ENCODE peak calls at places on chromosomes 12 and 14, in seven cellular contexts. U, Q, Y, L, D, I and S are unnamed samples.

GRCh38 chr12:106645074-106645421 is 62.2 kb downstream of the RFX4 start:
- DNase-seq in Q (peak; percentile 92), Y (peak; percentile 71), U (no peak), D (no peak), L (no peak), I (no peak), S (peak; percentile 81)

GRCh38 chr12:77324763-77325468 is 259.5 kb upstream of the E2F7 start:
- DNase-seq in I (peak; percentile 80), U (peak; percentile 72), L (no peak), Q (peak; percentile 44), D (peak; percentile 72), Y (peak; percentile 79), S (peak; percentile 93)

GRCh38 chr12:34347367-34347766 is 325.1 kb downstream of the ALG10 start:
- DNase-seq in D (no peak), Y (no peak), U (no peak), L (no peak), Q (no peak), I (no peak), S (no peak)

GRCh38 chr14:51419685-51420084 is 179.6 kb downstream of the TMX1 start:
- DNase-seq in D (no peak), Q (no peak), Y (no peak), U (no peak), I (no peak), L (no peak), S (no peak)

GRCh38 chr14:71597955-71598659 is 334.1 kb upstream of the RGS6 start:
- DNase-seq in D (no peak), Q (no peak), I (no peak), Y (no peak), L (no peak), U (no peak), S (no peak)

GRCh38 chr14:68309121-68309520 is 483.7 kb downstream of the ZFP36L1 start:
- DNase-seq in Y (no peak), Q (no peak), I (no peak), U (no peak), D (no peak), L (no peak), S (no peak)

GRCh38 chr14:82641050-82641540 is 1107.4 kb upstream of the SEL1L start:
- DNase-seq in I (no peak), Y (no peak), D (no peak), U (no peak), L (no peak), Q (no peak), S (no peak)

GRCh38 chr14:86311151-86311550 is 781.2 kb downstream of the FLRT2 start:
- DNase-seq in D (no peak), I (no peak), U (no peak), Y (no peak), Q (no peak), L (no peak), S (no peak)

GRCh38 chr12:47802312-47802711 is 17.4 kb downstream of the HDAC7 start:
- DNase-seq in Y (no peak), L (no peak), U (no peak), I (no peak), Q (no peak), D (no peak), S (no peak)

GRCh38 chr12:24425601-24425970 is 476.1 kb upstream of the SOX5 start:
- DNase-seq in Y (no peak), Q (no peak), D (no peak), U (no peak), I (no peak), L (no peak), S (no peak)

GRCh38 chr12:85825751-85826150 is 10.5 kb downstream of the RASSF9 start:
- DNase-seq in L (no peak), I (no peak), U (no peak), D (no peak), Y (no peak), Q (no peak), S (no peak)

GRCh38 chr14:69318241-69318640 is 58.3 kb downstream of the GALNT16 start:
- DNase-seq in U (no peak), Q (no peak), I (no peak), Y (no peak), L (peak; percentile 23), D (no peak), S (no peak)

GRCh38 chr14:92646952-92647461 is 101.4 kb downstream of the LGMN start:
- DNase-seq in Q (peak; percentile 52), Y (no peak), D (peak; percentile 79), L (no peak), I (no peak), U (peak; percentile 31), S (no peak)

DNA sequence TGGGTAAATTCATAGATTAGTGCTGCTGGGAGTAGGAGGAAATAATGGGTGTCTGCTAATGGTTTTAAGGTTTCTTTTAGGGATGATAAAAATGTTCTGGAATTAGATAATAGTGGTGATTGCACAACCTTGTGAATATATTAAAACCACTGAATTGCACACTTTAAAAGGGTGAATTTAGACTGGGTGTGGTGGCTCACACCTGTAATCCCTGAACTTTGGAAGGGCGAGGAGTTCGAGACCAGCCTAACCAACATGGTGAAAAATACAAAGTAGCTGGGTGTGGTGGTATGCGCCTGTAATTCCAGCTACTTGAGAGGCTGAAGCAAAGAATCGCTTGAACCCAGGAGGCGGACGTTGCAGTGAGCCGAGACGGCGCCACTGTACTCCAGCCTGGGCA is 1.3 kb downstream of the RAD52 start:
- DNase-seq in I (no peak), Q (no peak), Y (peak; percentile 18), L (no peak), U (no peak), D (no peak), S (no peak)
- H3K4me3 ChIP-seq in I (no peak overlapping the region), Q (no peak overlapping the region), Y (peak overlapping the region; percentile 90), L (peak overlapping the region; percentile 98), U (no peak overlapping the region), D (no peak overlapping the region), S (peak overlapping the region; percentile 86)

GRCh38 chr12:116916122-116916521 is 5.4 kb downstream of the FBXW8 start:
- DNase-seq in Q (no peak), L (no peak), D (no peak), U (no peak), I (no peak), Y (no peak), S (no peak)
- H3K27ac ChIP-seq in Q (no peak overlapping the region), L (no peak overlapping the region), D (no peak overlapping the region), U (no peak overlapping the region), I (no peak overlapping the region), Y (peak overlapping the region; percentile 27), S (peak overlapping the region; percentile 17)

DNA sequence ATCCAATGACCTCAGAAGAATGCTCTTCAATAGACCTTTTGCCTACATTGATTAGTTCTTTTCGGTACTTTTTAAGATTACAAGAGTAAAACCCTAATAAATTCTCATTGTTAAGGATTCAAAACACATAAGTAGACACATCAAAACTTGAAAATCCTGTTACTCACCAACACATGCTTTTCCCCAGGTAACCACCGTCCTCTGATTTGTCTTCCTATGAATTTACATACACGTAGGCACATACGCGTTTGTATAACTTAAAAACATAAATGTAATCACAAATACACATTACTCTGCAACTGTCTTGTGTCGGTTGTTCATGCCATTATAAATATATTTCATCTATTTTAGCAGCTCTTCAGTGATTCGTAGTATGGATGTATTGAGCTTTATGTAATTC is 910 bp upstream of the WASHC4 start:
- DNase-seq in U (no peak), Q (no peak), L (no peak), D (no peak), Y (no peak), I (no peak), S (no peak)
- H3K4me3 ChIP-seq in U (no peak overlapping the region), Q (peak overlapping the region; percentile 97), L (peak overlapping the region; percentile 81), D (peak overlapping the region; percentile 46), Y (peak overlapping the region; percentile 74), I (peak overlapping the region; percentile 98), S (peak overlapping the region; percentile 85)

GRCh38 chr14:55816225-55816624 is 236.2 kb downstream of the KTN1 start:
- DNase-seq in Q (no peak), Y (no peak), L (no peak), I (no peak), D (no peak), U (no peak), S (no peak)
- H3K27ac ChIP-seq in Q (no peak overlapping the region), Y (no peak overlapping the region), L (no peak overlapping the region), I (no peak overlapping the region), D (no peak overlapping the region), U (no peak overlapping the region), S (no peak overlapping the region)

GRCh38 chr14:105783707-105784106 is 257.3 kb downstream of the TMEM121 start:
- DNase-seq in U (no peak), Q (no peak), I (no peak), Y (no peak), D (no peak), L (no peak), S (no peak)
- H3K4me3 ChIP-seq in U (no peak overlapping the region), Q (no peak overlapping the region), I (no peak overlapping the region), Y (no peak overlapping the region), D (no peak overlapping the region), L (no peak overlapping the region), S (no peak overlapping the region)

DNA sequence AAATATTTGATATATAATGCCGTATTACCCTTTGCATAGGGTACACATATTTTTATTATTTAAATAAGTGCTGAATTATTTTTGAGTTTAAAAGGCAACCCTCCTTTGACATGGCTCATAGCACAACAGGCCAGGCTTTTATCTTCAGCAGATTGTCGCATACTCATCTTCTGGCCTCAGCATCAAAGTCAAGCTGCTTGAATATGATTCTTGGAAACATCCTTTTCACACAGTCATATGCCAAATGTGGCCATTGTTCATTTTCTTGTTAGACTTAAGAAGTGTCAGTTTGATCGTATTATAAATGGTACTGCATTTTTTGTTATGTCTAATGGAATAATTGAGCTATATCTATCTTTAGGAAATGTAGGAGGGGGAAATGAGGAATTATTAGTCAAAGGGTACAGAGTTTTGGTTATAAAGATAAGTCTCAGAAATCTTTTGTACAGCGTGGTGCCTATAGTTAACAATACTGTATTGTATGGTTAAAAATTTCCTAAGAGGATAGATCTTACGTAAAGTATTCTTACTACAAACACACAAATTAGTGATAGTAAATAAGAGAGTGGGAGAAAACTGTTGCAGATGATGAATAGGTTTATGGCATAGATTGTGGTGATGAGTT is 138.6 kb downstream of the FUT8 start:
- DNase-seq in L (no peak), D (no peak), Q (no peak), U (no peak), I (no peak), Y (no peak), S (no peak)
- H3K27ac ChIP-seq in L (no peak overlapping the region), D (no peak overlapping the region), Q (no peak overlapping the region), U (no peak overlapping the region), I (no peak overlapping the region), Y (no peak overlapping the region), S (no peak overlapping the region)

DNA sequence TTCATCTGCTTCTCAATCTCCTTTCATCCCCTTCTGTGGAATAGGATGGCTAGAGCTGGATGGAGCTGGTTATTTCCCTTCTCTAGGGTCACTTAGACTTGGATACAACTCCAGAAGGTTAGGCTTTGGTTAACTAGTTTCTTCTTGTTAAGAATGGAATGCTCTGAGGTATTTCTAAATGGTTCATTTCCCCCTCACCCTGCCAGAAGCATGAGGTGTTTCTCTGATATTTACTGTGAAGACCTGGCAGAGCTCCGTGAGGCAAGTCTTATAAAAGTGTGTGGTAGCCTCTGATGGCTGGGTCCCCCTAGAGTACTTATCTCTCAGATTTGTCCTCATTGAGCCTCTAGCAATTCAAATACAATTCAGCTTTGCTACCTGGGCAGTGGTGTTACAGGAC is 207.9 kb downstream of the SLC16A7 start:
- DNase-seq in D (no peak), Y (no peak), I (no peak), Q (no peak), L (no peak), U (no peak), S (no peak)
- H3K4me3 ChIP-seq in D (peak overlapping the region; percentile 26), Y (no peak overlapping the region), I (peak overlapping the region; percentile 36), Q (no peak overlapping the region), L (no peak overlapping the region), U (no peak overlapping the region), S (no peak overlapping the region)